ENCODE peak calls at places on chromosomes 2 and 18, in five cellular contexts. M is tibial artery; J is stimulated activated CD4-positive, alpha-beta T cell treated with anti-CD3 and anti-CD28 coated beads, Interleukin-4, amount 100 ng/mL, for 24 hours; D is NCI-H446; W is activated CD4-positive, CD25-positive, alpha-beta regulatory T cell treated with anti-CD3 and anti-CD28 coated beads, Interleukin-2, amount 50 U/mL, for 72 hours. H is an unnamed sample.

GRCh38 chr2:133977385-133977784 is 276.5 kb upstream of the MGAT5 start:
- DNase-seq in M (no peak), J (no peak), D (no peak), W (no peak), H (no peak)

GRCh38 chr2:62287895-62288589 is 92.1 kb downstream of the B3GNT2 start:
- DNase-seq in M (no peak), J (peak; percentile 35), D (peak; percentile 23), W (peak; percentile 66), H (peak; percentile 62)

GRCh38 chr2:214135966-214136365 is 274.9 kb upstream of the VWC2L start:
- DNase-seq in M (no peak), J (no peak), D (no peak), W (no peak), H (no peak)

GRCh38 chr18:34866310-34866709 is 156.2 kb downstream of the DTNA start:
- DNase-seq in M (no peak), J (peak; percentile 28), D (no peak), W (no peak), H (no peak)

GRCh38 chr18:48866028-48866733 is 84.6 kb downstream of the SMAD7 start:
- DNase-seq in M (peak; percentile 90), J (no peak), D (peak; percentile 74), W (no peak), H (no peak)

GRCh38 chr2:178256382-178257053 is 62.2 kb downstream of the OSBPL6 start:
- DNase-seq in M (no peak), J (no peak), D (no peak), W (no peak), H (no peak)

GRCh38 chr18:55228191-55228590 is 268.9 kb upstream of the CCDC68 start:
- DNase-seq in M (no peak), J (no peak), D (no peak), W (no peak), H (no peak)

GRCh38 chr2:45607701-45608100 is 3.4 kb downstream of the SRBD1 start:
- DNase-seq in M (no peak), J (no peak), D (no peak), W (no peak), H (no peak)

GRCh38 chr2:188628989-188629889 is 337.6 kb downstream of the GULP1 start:
- DNase-seq in M (no peak), J (no peak), D (peak; percentile 81), W (no peak), H (no peak)

GRCh38 chr2:230130668-230131364 is 62.1 kb upstream of the SLC16A14 start:
- DNase-seq in M (peak; percentile 79), J (no peak), D (no peak), W (no peak), H (no peak)

GRCh38 chr18:6373187-6373586 is 41.5 kb downstream of the L3MBTL4 start:
- DNase-seq in M (no peak), J (no peak), D (no peak), W (no peak), H (no peak)

GRCh38 chr2:105239924-105240323 is 1.6 kb upstream of the GPR45 start:
- DNase-seq in M (no peak), J (no peak), D (no peak), W (no peak), H (peak; percentile 6)

GRCh38 chr2:27681844-27682243 is 18.2 kb downstream of the SLC4A1AP start:
- DNase-seq in M (no peak), J (no peak), D (no peak), W (no peak), H (no peak)

GRCh38 chr2:133324150-133324561 is 244.1 kb downstream of the NCKAP5 start:
- DNase-seq in M (no peak), J (no peak), D (no peak), W (no peak), H (no peak)

GRCh38 chr2:235270951-235271350 is 222.9 kb upstream of the AGAP1 start:
- DNase-seq in M (no peak), J (peak; percentile 42), D (no peak), W (no peak), H (peak; percentile 75)

GRCh38 chr2:234483568-234484251 is 13.2 kb downstream of the ARL4C start:
- DNase-seq in M (no peak), J (peak; percentile 77), D (no peak), W (peak; percentile 66), H (peak; percentile 93)

GRCh38 chr2:133434962-133435668 is 133.1 kb downstream of the NCKAP5 start:
- DNase-seq in M (no peak), J (no peak), D (no peak), W (no peak), H (no peak)

GRCh38 chr2:38274286-38275276 is 102.5 kb downstream of the ATL2 start:
- DNase-seq in M (no peak), J (peak; percentile 42), D (peak; percentile 35), W (no peak), H (no peak)

GRCh38 chr2:39871291-39871761 is 92.3 kb upstream of the THUMPD2 start:
- DNase-seq in M (no peak), J (no peak), D (peak; percentile 66), W (no peak), H (no peak)

GRCh38 chr2:69601179-69601612 is 42.3 kb downstream of the AAK1 start:
- DNase-seq in M (no peak), J (peak; percentile 23), D (no peak), W (no peak), H (no peak)

GRCh38 chr18:75216212-75216925 is 5.8 kb downstream of the TSHZ1 start:
- DNase-seq in M (no peak), J (no peak), D (no peak), W (no peak), H (no peak)

GRCh38 chr2:224816816-224817215 is 100.7 kb upstream of the CCDC195 start:
- DNase-seq in M (no peak), J (no peak), D (no peak), W (no peak), H (no peak)

GRCh38 chr2:74951211-74951754 is 7.2 kb upstream of the POLE4 start:
- DNase-seq in M (no peak), J (no peak), D (no peak), W (no peak), H (no peak)

GRCh38 chr18:63257453-63257852 is 62.1 kb downstream of the BCL2 start:
- DNase-seq in M (no peak), J (no peak), D (no peak), W (no peak), H (no peak)

GRCh38 chr2:46563110-46563731 is 83.9 kb downstream of the TMEM247 start:
- DNase-seq in M (no peak), J (no peak), D (no peak), W (no peak), H (no peak)

GRCh38 chr2:55618025-55618648 is 715 bp upstream of the PPP4R3B start:
- DNase-seq in M (no peak), J (no peak), D (no peak), W (no peak), H (no peak)

GRCh38 chr2:45891719-45892118 is 240.2 kb downstream of the PRKCE start:
- DNase-seq in M (no peak), J (no peak), D (no peak), W (no peak), H (no peak)

GRCh38 chr2:234002281-234002680 is 48.2 kb upstream of the SPP2 start:
- DNase-seq in M (no peak), J (no peak), D (no peak), W (no peak), H (no peak)

GRCh38 chr2:100881629-100882028 is 61.7 kb downstream of the NPAS2 start:
- DNase-seq in M (no peak), J (no peak), D (no peak), W (no peak), H (no peak)

GRCh38 chr2:20525041-20526035 is 78.5 kb downstream of the RHOB start:
- DNase-seq in M (peak; percentile 79), J (no peak), D (no peak), W (no peak), H (no peak)

GRCh38 chr18:67520276-67521035 is 3.9 kb upstream of the DSEL start:
- DNase-seq in M (peak; percentile 65), J (no peak), D (no peak), W (no peak), H (no peak)

GRCh38 chr2:115505331-115505730 is 1062.9 kb downstream of the DPP10 start:
- DNase-seq in M (no peak), J (no peak), D (no peak), W (no peak), H (no peak)

GRCh38 chr2:180959787-180960186 is 20.6 kb upstream of the UBE2E3 start:
- DNase-seq in M (no peak), J (no peak), D (no peak), W (no peak), H (no peak)

GRCh38 chr2:157421377-157421944 is 22.4 kb downstream of the CYTIP start:
- DNase-seq in M (no peak), J (no peak), D (no peak), W (no peak), H (no peak)

GRCh38 chr18:57859314-57859713 is 56.2 kb upstream of the ATP8B1 start:
- DNase-seq in M (no peak), J (peak; percentile 6), D (no peak), W (no peak), H (no peak)

GRCh38 chr2:68466361-68466777 is 725 bp downstream of the FBXO48 start:
- DNase-seq in M (no peak), J (peak; percentile 69), D (no peak), W (peak; percentile 51), H (no peak)

GRCh38 chr2:83900859-83901258 is 558.2 kb downstream of the SUCLG1 start:
- DNase-seq in M (no peak), J (no peak), D (no peak), W (no peak), H (no peak)

GRCh38 chr2:62406573-62407043 is 99.4 kb downstream of the TMEM17 start:
- DNase-seq in M (no peak), J (no peak), D (no peak), W (no peak), H (no peak)

H was measured in natural killer cell treated with Interleukin-12 subunit alpha and Interleukin-12 subunit beta and Interleukin-15 and Interleukin-18, amount 100 ng/mL, for 72 hours.